ENCODE peak calls at places on chromosome 11, in four cellular contexts. G is right lobe of liver, Y is cardiac muscle cell, S is heart left ventricle. N is an unnamed sample. For H3K36me3, the result is how much of the 10 kb centered on the place peaks cover.

GRCh38 chr11:69799097-69799496 is 20.1 kb downstream of the FGF3 start:
- DNase-seq in G (peak), Y (no peak), S (no peak), N (no peak)

GRCh38 chr11:85682330-85683305 is 3.4 kb downstream of the CCDC89 start:
- DNase-seq in G (peak), Y (no peak), S (peak), N (no peak)

GRCh38 chr11:69319255-69320106 is 25.5 kb downstream of the MYEOV start:
- DNase-seq in G (peak), Y (no peak), S (no peak), N (no peak)

GRCh38 chr11:103673773-103674172 is 362.7 kb upstream of the DDI1 start:
- DNase-seq in G (no peak), Y (no peak), S (no peak), N (peak)

GRCh38 chr11:94782446-94782845 is 14.3 kb downstream of the AMOTL1 start:
- DNase-seq in G (no peak), Y (no peak), S (no peak), N (no peak)

GRCh38 chr11:125594958-125595357 is 2.3 kb downstream of the STT3A start:
- DNase-seq in G (no peak), Y (no peak), S (no peak), N (no peak)

GRCh38 chr11:9616042-9616640 is 42.7 kb downstream of the WEE1 start:
- DNase-seq in G (no peak), Y (no peak), S (no peak), N (no peak)

GRCh38 chr11:82043316-82043715 is 690.3 kb downstream of the FAM181B start:
- DNase-seq in G (no peak), Y (no peak), S (no peak), N (no peak)

GRCh38 chr11:27174026-27174425 is 133.4 kb downstream of the BBOX1 start:
- DNase-seq in G (no peak), Y (no peak), S (no peak), N (peak)

GRCh38 chr11:12185914-12186313 is 75.5 kb downstream of the MICAL2 start:
- DNase-seq in G (no peak), Y (peak), S (no peak), N (no peak)

GRCh38 chr11:78688460-78688859 is 113.8 kb upstream of the NARS2 start:
- DNase-seq in G (no peak), Y (no peak), S (no peak), N (peak)

GRCh38 chr11:11980841-11981308 is 27.6 kb downstream of the DKK3 start:
- DNase-seq in G (no peak), Y (no peak), S (no peak), N (no peak)

GRCh38 chr11:72613977-72614376 is 60.2 kb downstream of the PDE2A start:
- DNase-seq in G (no peak), Y (no peak), S (no peak), N (no peak)

GRCh38 chr11:14676068-14676467 is 32.5 kb downstream of the PDE3B start:
- DNase-seq in G (no peak), Y (no peak), S (no peak), N (peak)

GRCh38 chr11:58561394-58562102 is 14.1 kb downstream of the LPXN start:
- DNase-seq in G (no peak), Y (no peak), S (no peak), N (no peak)

GRCh38 chr11:119065369-119065768 is 2.2 kb upstream of the VPS11 start:
- DNase-seq in G (no peak), Y (no peak), S (no peak), N (peak)

GRCh38 chr11:116255234-116255953 is 517.4 kb downstream of the BUD13 start:
- DNase-seq in G (no peak), Y (no peak), S (no peak), N (no peak)

GRCh38 chr11:35038211-35038930 is 100.6 kb upstream of the CD44 start:
- DNase-seq in G (no peak), Y (no peak), S (no peak), N (no peak)

GRCh38 chr11:19864141-19865120 is 151.8 kb downstream of the NAV2 start:
- DNase-seq in G (peak), Y (no peak), S (no peak), N (no peak)

GRCh38 chr11:8281266-8281665 is 17.6 kb upstream of the LMO1 start:
- DNase-seq in G (no peak), Y (no peak), S (no peak), N (no peak)

GRCh38 chr11:122814401-122814800 is 23.9 kb upstream of the CRTAM start:
- DNase-seq in G (no peak), Y (no peak), S (no peak), N (no peak)

GRCh38 chr11:15175780-15176179 is 61.1 kb downstream of the INSC start:
- DNase-seq in G (no peak), Y (no peak), S (no peak), N (no peak)

GRCh38 chr11:99920956-99921355 is 766.1 kb upstream of the ARHGAP42 start:
- DNase-seq in G (no peak), Y (no peak), S (no peak), N (no peak)

GRCh38 chr11:73647459-73648100 is 1.2 kb downstream of the PLEKHB1 start:
- DNase-seq in G (peak), Y (peak), S (peak), N (peak)
- H3K4me3 ChIP-seq in G (no peak), Y (peak), S (peak), N (no peak)

GRCh38 chr11:64930346-64930745 is 5.3 kb downstream of the GPHA2 start:
- DNase-seq in G (no peak), Y (no peak), S (no peak), N (no peak)
- H3K36me3 ChIP-seq in G (under half), Y (under half), S (half or more), N (under half)

DNA sequence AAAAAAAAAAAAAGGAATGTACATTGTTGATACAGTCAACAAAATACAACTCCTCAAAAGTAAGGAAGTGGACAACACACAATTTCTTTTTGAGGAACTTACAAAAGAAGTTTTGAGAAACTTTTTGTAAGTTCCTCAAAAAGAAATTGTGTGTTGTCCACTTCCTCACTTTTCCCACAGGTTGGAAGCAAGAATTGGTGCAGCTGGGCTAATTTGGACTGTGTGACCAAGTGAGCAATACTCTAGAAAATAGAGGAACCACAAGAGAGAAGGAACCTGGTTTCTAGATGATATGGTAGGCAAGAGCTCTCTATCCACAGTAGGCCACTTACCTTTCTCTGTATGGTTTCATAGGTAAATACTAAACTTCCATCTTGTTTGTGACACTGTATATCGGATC is 1053.8 kb downstream of the LRRC4C start:
- DNase-seq in G (no peak), Y (no peak), S (no peak), N (no peak)
- TF ChIP-seq CTCF in G (no peak), Y (no peak), S (no peak), N (no peak)

GRCh38 chr11:128506384-128506783 is 81.0 kb downstream of the ETS1 start:
- DNase-seq in G (no peak), Y (no peak), S (no peak), N (no peak)
- H3K4me3 ChIP-seq in G (no peak), Y (no peak), S (no peak), N (no peak)

GRCh38 chr11:47483408-47483807 is 34.5 kb upstream of the RAPSN start:
- DNase-seq in G (no peak), Y (no peak), S (no peak), N (no peak)
- H3K36me3 ChIP-seq in G (under half), Y (half or more), S (half or more), N (under half)

GRCh38 chr11:838441-839279 is 3.7 kb downstream of the POLR2L start:
- DNase-seq in G (no peak), Y (no peak), S (no peak), N (no peak)
- TF ChIP-seq CTCF in G (no peak), Y (peak), S (no peak), N (peak)

DNA sequence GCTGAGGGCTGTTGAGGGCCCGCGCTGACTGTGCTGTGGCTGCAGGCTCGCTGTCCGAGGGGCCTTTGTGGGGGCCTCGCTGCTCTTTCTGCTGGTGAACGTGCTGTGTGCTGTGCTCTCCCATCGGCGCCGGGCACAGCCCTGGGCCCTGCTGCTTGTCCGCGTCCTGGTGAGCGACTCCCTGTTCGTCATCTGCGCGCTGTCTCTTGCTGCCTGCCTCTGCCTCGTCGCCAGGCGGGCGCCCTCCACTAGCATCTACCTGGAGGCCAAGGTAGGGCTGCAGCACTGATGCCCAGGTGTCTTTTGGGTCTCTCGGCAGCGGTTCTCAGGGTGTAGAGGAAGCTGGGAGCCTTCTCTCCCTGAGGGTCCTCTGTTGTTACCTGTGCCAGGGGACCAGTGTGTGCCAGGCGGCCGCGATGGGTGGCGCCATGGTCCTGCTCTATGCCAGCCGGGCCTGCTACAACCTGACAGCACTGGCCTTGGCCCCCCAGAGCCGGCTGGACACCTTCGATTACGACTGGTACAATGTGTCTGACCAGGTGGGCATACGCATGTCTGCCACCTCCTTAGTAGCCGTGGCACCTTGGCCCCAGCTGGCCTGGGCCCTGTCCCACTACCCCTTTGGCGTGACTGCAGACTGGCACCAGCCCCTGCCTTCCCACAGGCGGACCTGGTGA is 2.2 kb downstream of the GPR137 start:
- DNase-seq in G (no peak), Y (no peak), S (no peak), N (no peak)
- H3K4me3 ChIP-seq in G (no peak), Y (no peak), S (no peak), N (no peak)

DNA sequence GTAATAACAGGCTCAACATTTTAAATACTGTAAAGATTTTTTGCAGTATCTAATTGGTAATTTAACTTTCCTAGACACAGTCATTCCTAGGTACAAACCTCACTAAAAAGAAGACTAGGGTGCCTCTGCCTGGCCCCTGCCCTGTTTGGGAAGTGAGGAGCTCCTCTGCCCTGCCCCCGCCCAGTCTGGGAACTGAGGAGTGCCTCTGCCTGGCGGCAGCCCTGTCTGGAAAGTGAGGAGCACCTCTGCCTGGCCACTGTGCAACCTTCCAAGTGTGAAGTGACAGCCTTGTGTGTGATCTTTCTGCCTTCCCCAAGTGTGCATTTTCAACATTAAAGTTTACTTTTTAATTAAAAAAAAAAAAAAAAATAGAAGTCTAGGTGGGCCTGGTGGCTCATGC is 4.2 kb downstream of the CHORDC1 start:
- DNase-seq in G (no peak), Y (peak), S (no peak), N (no peak)
- H3K36me3 ChIP-seq in G (under half), Y (under half), S (under half), N (under half)